ENCODE peak calls at places on chromosomes 4 and X, in four cellular contexts. One of them, this sample, is unnamed.

GRCh38 chr4:183185018-183185417 is 86.0 kb downstream of the WWC2 start:
- DNase-seq in left ventricle myocardium superior: no peak
- DNase-seq in CD4-positive, alpha-beta T cell: no peak
- DNase-seq in cardiac muscle cell: no peak
- DNase-seq in this sample: no peak

GRCh38 chr4:74624351-74625151 is 169.8 kb downstream of the BTC start:
- DNase-seq in left ventricle myocardium superior: no peak
- DNase-seq in CD4-positive, alpha-beta T cell: no peak
- DNase-seq in cardiac muscle cell: peak; percentile 95
- DNase-seq in this sample: no peak

GRCh38 chrX:47285762-47286320 is 53.0 kb downstream of the USP11 start:
- DNase-seq in left ventricle myocardium superior: no peak
- DNase-seq in CD4-positive, alpha-beta T cell: no peak
- DNase-seq in cardiac muscle cell: no peak
- DNase-seq in this sample: no peak

GRCh38 chrX:31036895-31037294 is 34.9 kb downstream of the FTHL17 start:
- DNase-seq in left ventricle myocardium superior: peak; percentile 29
- DNase-seq in CD4-positive, alpha-beta T cell: no peak
- DNase-seq in cardiac muscle cell: peak; percentile 60
- DNase-seq in this sample: no peak

GRCh38 chr4:138047290-138047689 is 194.9 kb downstream of the SLC7A11 start:
- DNase-seq in left ventricle myocardium superior: no peak
- DNase-seq in CD4-positive, alpha-beta T cell: no peak
- DNase-seq in cardiac muscle cell: no peak
- DNase-seq in this sample: no peak

GRCh38 chrX:24131476-24131875 is 18.1 kb upstream of the ZFX start:
- DNase-seq in left ventricle myocardium superior: no peak
- DNase-seq in CD4-positive, alpha-beta T cell: no peak
- DNase-seq in cardiac muscle cell: no peak
- DNase-seq in this sample: no peak

GRCh38 chr4:153780221-153780620 is 8.7 kb downstream of the SFRP2 start:
- DNase-seq in left ventricle myocardium superior: no peak
- DNase-seq in CD4-positive, alpha-beta T cell: no peak
- DNase-seq in cardiac muscle cell: no peak
- DNase-seq in this sample: no peak

GRCh38 chr4:13944095-13944501 is 316.6 kb upstream of the BOD1L1 start:
- DNase-seq in left ventricle myocardium superior: peak; percentile 78
- DNase-seq in CD4-positive, alpha-beta T cell: no peak
- DNase-seq in cardiac muscle cell: no peak
- DNase-seq in this sample: no peak

GRCh38 chr4:18049446-18049845 is 27.9 kb upstream of the LCORL start:
- DNase-seq in left ventricle myocardium superior: no peak
- DNase-seq in CD4-positive, alpha-beta T cell: no peak
- DNase-seq in cardiac muscle cell: no peak
- DNase-seq in this sample: no peak